ENCODE peak calls at places on chromosomes 7 and 10, in nine cellular contexts. M is activated naive CD8-positive, alpha-beta T cell treated with anti-CD3 and anti-CD28 coated beads, Interleukin-2, amount 50 U/mL, for 24 hours; U is NCI-H1930; Y is spleen; W is LoVo; J is NT2/D1; E is amniotic epithelial cell; H is left cardiac atrium; Z is MV-4-11. A is an unnamed sample.
A peak's percentile ranks its signal among the peaks of the same experiment; 100 is the strongest.

GRCh38 chr10:5776881-5777197 is 36.4 kb downstream of the GDI2 start:
- DNase-seq in M (no peak), U (no peak), Y (no peak), W (no peak), J (no peak), E (peak; percentile 89), H (no peak), Z (no peak), A (no peak)

GRCh38 chr10:18087398-18087797 is 52.8 kb upstream of the CACNB2 start:
- DNase-seq in M (no peak), U (no peak), Y (no peak), W (no peak), J (no peak), E (no peak), H (no peak), Z (no peak), A (no peak)

GRCh38 chr7:16644987-16645592 is 464 bp downstream of the ANKMY2 start:
- DNase-seq in M (peak; percentile 29), U (no peak), Y (peak; percentile 89), W (no peak), J (no peak), E (no peak), H (peak; percentile 43), Z (no peak), A (peak; percentile 49)

GRCh38 chr10:77458986-77459590 is 178.5 kb downstream of the KCNMA1 start:
- DNase-seq in M (no peak), U (no peak), Y (no peak), W (no peak), J (no peak), E (peak; percentile 47), H (no peak), Z (no peak), A (no peak)

GRCh38 chr7:50389961-50390360 is 60.2 kb downstream of the FIGNL1 start:
- DNase-seq in M (no peak), U (no peak), Y (no peak), W (no peak), J (no peak), E (no peak), H (no peak), Z (no peak), A (no peak)

GRCh38 chr7:149561072-149561471 is 63.5 kb upstream of the ZNF746 start:
- DNase-seq in M (no peak), U (no peak), Y (no peak), W (no peak), J (no peak), E (peak; percentile 27), H (no peak), Z (no peak), A (no peak)

GRCh38 chr10:100999742-101000601 is at the start of gene LZTS2:
- DNase-seq in M (no peak), U (no peak), Y (peak; percentile 82), W (no peak), J (no peak), E (peak; percentile 17), H (peak; percentile 50), Z (no peak), A (no peak)

GRCh38 chr10:133527779-133528271 is 662 bp downstream of the CYP2E1 start:
- DNase-seq in M (no peak), U (no peak), Y (no peak), W (no peak), J (no peak), E (no peak), H (no peak), Z (no peak), A (no peak)

GRCh38 chr10:47104786-47105385 is 193.7 kb downstream of the PTPN20 start:
- DNase-seq in M (no peak), U (no peak), Y (no peak), W (no peak), J (no peak), E (no peak), H (no peak), Z (peak; percentile 91), A (no peak)

GRCh38 chr10:133461027-133461426 is 7.3 kb downstream of the SCART1 start:
- DNase-seq in M (no peak), U (no peak), Y (no peak), W (no peak), J (no peak), E (no peak), H (no peak), Z (no peak), A (no peak)

GRCh38 chr7:127816354-127817190 is 164.6 kb downstream of the SND1 start:
- DNase-seq in M (no peak), U (no peak), Y (no peak), W (no peak), J (no peak), E (no peak), H (no peak), Z (no peak), A (no peak)

GRCh38 chr10:122114156-122114747 is 125.3 kb downstream of the TACC2 start:
- DNase-seq in M (no peak), U (no peak), Y (no peak), W (no peak), J (no peak), E (no peak), H (peak; percentile 44), Z (no peak), A (no peak)

GRCh38 chr7:19677201-19677600 is 31.6 kb downstream of the POLR1F start:
- DNase-seq in M (no peak), U (no peak), Y (no peak), W (no peak), J (no peak), E (peak; percentile 90), H (no peak), Z (peak; percentile 90), A (no peak)

A was measured in A549.